ENCODE peak calls at places on chromosomes 7 and 10, in five cellular contexts. One of them, this sample, is unnamed.

GRCh38 chr7:70243443-70243842 is 645.2 kb downstream of the AUTS2 start:
- DNase-seq in NCI-H774: no peak
- DNase-seq in activated T-helper 1 cell treated with anti-CD3 and anti-CD28 coated beads, Interleukin-2, amount 50 U/mL, for 16 hours: no peak
- DNase-seq in AG20443: no peak
- DNase-seq in left ventricle myocardium inferior: no peak
- DNase-seq in this sample: no peak

GRCh38 chr7:34320926-34321609 is 336.9 kb upstream of the NPSR1 start:
- DNase-seq in NCI-H774: peak; percentile 40
- DNase-seq in AG20443: peak; percentile 86
- DNase-seq in left ventricle myocardium inferior: peak; percentile 29
- DNase-seq in activated T-helper 1 cell treated with anti-CD3 and anti-CD28 coated beads, Interleukin-2, amount 50 U/mL, for 16 hours: no peak
- DNase-seq in this sample: peak; percentile 67

GRCh38 chr7:44326261-44327125 is 1.1 kb upstream of the CAMK2B start:
- DNase-seq in NCI-H774: no peak
- DNase-seq in left ventricle myocardium inferior: no peak
- DNase-seq in AG20443: no peak
- DNase-seq in activated T-helper 1 cell treated with anti-CD3 and anti-CD28 coated beads, Interleukin-2, amount 50 U/mL, for 16 hours: no peak
- DNase-seq in this sample: no peak

GRCh38 chr10:124175701-124176100 is 82.3 kb upstream of the CHST15 start:
- DNase-seq in left ventricle myocardium inferior: no peak
- DNase-seq in activated T-helper 1 cell treated with anti-CD3 and anti-CD28 coated beads, Interleukin-2, amount 50 U/mL, for 16 hours: no peak
- DNase-seq in AG20443: no peak
- DNase-seq in NCI-H774: no peak
- DNase-seq in this sample: no peak

GRCh38 chr10:86261933-86262665 is 104.5 kb downstream of the GRID1 start:
- DNase-seq in activated T-helper 1 cell treated with anti-CD3 and anti-CD28 coated beads, Interleukin-2, amount 50 U/mL, for 16 hours: no peak
- DNase-seq in left ventricle myocardium inferior: no peak
- DNase-seq in AG20443: no peak
- DNase-seq in NCI-H774: no peak
- DNase-seq in this sample: no peak

GRCh38 chr7:70434376-70434775 is 697.6 kb upstream of the GALNT17 start:
- DNase-seq in activated T-helper 1 cell treated with anti-CD3 and anti-CD28 coated beads, Interleukin-2, amount 50 U/mL, for 16 hours: no peak
- DNase-seq in left ventricle myocardium inferior: no peak
- DNase-seq in NCI-H774: no peak
- DNase-seq in AG20443: no peak
- DNase-seq in this sample: no peak

GRCh38 chr10:103652599-103653281 is 159.2 kb downstream of the NEURL1 start:
- DNase-seq in NCI-H774: no peak
- DNase-seq in left ventricle myocardium inferior: no peak
- DNase-seq in AG20443: peak; percentile 31
- DNase-seq in activated T-helper 1 cell treated with anti-CD3 and anti-CD28 coated beads, Interleukin-2, amount 50 U/mL, for 16 hours: no peak
- DNase-seq in this sample: peak; percentile 84

GRCh38 chr7:24964177-24964576 is 15.8 kb downstream of the OSBPL3 start:
- DNase-seq in NCI-H774: no peak
- DNase-seq in left ventricle myocardium inferior: no peak
- DNase-seq in activated T-helper 1 cell treated with anti-CD3 and anti-CD28 coated beads, Interleukin-2, amount 50 U/mL, for 16 hours: no peak
- DNase-seq in AG20443: no peak
- DNase-seq in this sample: no peak

GRCh38 chr10:89706011-89706410 is 4.6 kb downstream of the KIF20B start:
- DNase-seq in AG20443: peak; percentile 8
- DNase-seq in NCI-H774: no peak
- DNase-seq in left ventricle myocardium inferior: no peak
- DNase-seq in activated T-helper 1 cell treated with anti-CD3 and anti-CD28 coated beads, Interleukin-2, amount 50 U/mL, for 16 hours: no peak
- DNase-seq in this sample: no peak

GRCh38 chr10:78566216-78567135 is 502.3 kb upstream of the ZMIZ1 start:
- DNase-seq in AG20443: peak; percentile 49
- DNase-seq in activated T-helper 1 cell treated with anti-CD3 and anti-CD28 coated beads, Interleukin-2, amount 50 U/mL, for 16 hours: no peak
- DNase-seq in left ventricle myocardium inferior: no peak
- DNase-seq in NCI-H774: no peak
- DNase-seq in this sample: no peak

GRCh38 chr10:100327007-100327700 is 2.9 kb downstream of the PKD2L1 start:
- DNase-seq in AG20443: peak; percentile 51
- DNase-seq in NCI-H774: no peak
- DNase-seq in activated T-helper 1 cell treated with anti-CD3 and anti-CD28 coated beads, Interleukin-2, amount 50 U/mL, for 16 hours: no peak
- DNase-seq in left ventricle myocardium inferior: no peak
- DNase-seq in this sample: no peak

GRCh38 chr10:80144302-80145131 is 12.0 kb downstream of the PLAC9 start:
- DNase-seq in AG20443: no peak
- DNase-seq in left ventricle myocardium inferior: no peak
- DNase-seq in activated T-helper 1 cell treated with anti-CD3 and anti-CD28 coated beads, Interleukin-2, amount 50 U/mL, for 16 hours: no peak
- DNase-seq in NCI-H774: peak; percentile 17
- DNase-seq in this sample: peak; percentile 79

GRCh38 chr7:68295386-68295785 is 1298.8 kb downstream of the TYW1 start:
- DNase-seq in activated T-helper 1 cell treated with anti-CD3 and anti-CD28 coated beads, Interleukin-2, amount 50 U/mL, for 16 hours: no peak
- DNase-seq in NCI-H774: no peak
- DNase-seq in left ventricle myocardium inferior: no peak
- DNase-seq in AG20443: no peak
- DNase-seq in this sample: no peak

GRCh38 chr7:123208793-123209192 is 9.0 kb upstream of the SLC13A1 start:
- DNase-seq in activated T-helper 1 cell treated with anti-CD3 and anti-CD28 coated beads, Interleukin-2, amount 50 U/mL, for 16 hours: no peak
- DNase-seq in left ventricle myocardium inferior: no peak
- DNase-seq in NCI-H774: no peak
- DNase-seq in AG20443: no peak
- DNase-seq in this sample: no peak

GRCh38 chr7:116499168-116500070 is at the start of gene CAV2:
- DNase-seq in NCI-H774: peak; percentile 35
- DNase-seq in activated T-helper 1 cell treated with anti-CD3 and anti-CD28 coated beads, Interleukin-2, amount 50 U/mL, for 16 hours: no peak
- DNase-seq in left ventricle myocardium inferior: peak; percentile 83
- DNase-seq in AG20443: peak; percentile 92
- DNase-seq in this sample: peak; percentile 68

GRCh38 chr7:80312139-80312661 is 177.6 kb downstream of the GNAI1 start:
- DNase-seq in left ventricle myocardium inferior: no peak
- DNase-seq in NCI-H774: peak; percentile 77
- DNase-seq in activated T-helper 1 cell treated with anti-CD3 and anti-CD28 coated beads, Interleukin-2, amount 50 U/mL, for 16 hours: no peak
- DNase-seq in AG20443: no peak
- DNase-seq in this sample: peak; percentile 19

GRCh38 chr10:99341248-99341647 is 12.1 kb downstream of the CNNM1 start:
- DNase-seq in left ventricle myocardium inferior: no peak
- DNase-seq in activated T-helper 1 cell treated with anti-CD3 and anti-CD28 coated beads, Interleukin-2, amount 50 U/mL, for 16 hours: no peak
- DNase-seq in NCI-H774: no peak
- DNase-seq in AG20443: no peak
- DNase-seq in this sample: no peak

GRCh38 chr10:33612116-33612515 is 277.6 kb upstream of the NRP1 start:
- DNase-seq in AG20443: peak; percentile 75
- DNase-seq in left ventricle myocardium inferior: no peak
- DNase-seq in activated T-helper 1 cell treated with anti-CD3 and anti-CD28 coated beads, Interleukin-2, amount 50 U/mL, for 16 hours: no peak
- DNase-seq in NCI-H774: no peak
- DNase-seq in this sample: no peak